ENCODE peak calls at places on chromosomes 3 and 15, in seven cellular contexts. G is breast epithelium; L is CD8-positive, alpha-beta T cell; V is stomach; D is A549; B is IMR-90; K is endodermal cell. J is an unnamed sample.

GRCh38 chr3:9870978-9871377 is 9.1 kb downstream of the CIDEC start:
- DNase-seq in G (no peak), K (no peak), D (no peak), B (peak; percentile 86), V (no peak), L (no peak), J (no peak)

GRCh38 chr15:76533060-76533955 is 196.7 kb downstream of the ISL2 start:
- DNase-seq in B (peak; percentile 2), V (no peak), D (no peak), K (no peak), L (no peak), G (no peak), J (peak; percentile 3)

GRCh38 chr3:138296639-138297038 is 33.0 kb downstream of the NME9 start:
- DNase-seq in D (no peak), G (no peak), V (no peak), B (no peak), K (no peak), L (no peak), J (no peak)

GRCh38 chr15:78220713-78221112 is 13.7 kb downstream of the ACSBG1 start:
- DNase-seq in G (no peak), D (no peak), V (no peak), K (no peak), L (no peak), B (peak; percentile 6), J (no peak)

GRCh38 chr15:37122703-37123102 is 22.4 kb upstream of the MEIS2 start:
- DNase-seq in D (no peak), L (no peak), V (no peak), B (no peak), G (no peak), K (no peak), J (no peak)

GRCh38 chr15:78103406-78104118 is 11.2 kb downstream of the SH2D7 start:
- DNase-seq in D (no peak), B (no peak), K (no peak), G (no peak), L (peak; percentile 48), V (peak; percentile 41), J (no peak)

GRCh38 chr15:84840741-84841429 is 23.7 kb downstream of the ALPK3 start:
- DNase-seq in K (no peak), L (no peak), G (no peak), V (peak; percentile 92), B (peak; percentile 32), D (no peak), J (no peak)

GRCh38 chr3:14598143-14598569 is 53.4 kb upstream of the CCDC174 start:
- DNase-seq in G (no peak), D (peak; percentile 43), K (peak; percentile 93), L (peak; percentile 54), B (peak; percentile 39), V (no peak), J (peak; percentile 30)

GRCh38 chr3:182259579-182259978 is 533.7 kb upstream of the ATP11B start:
- DNase-seq in K (peak; percentile 74), B (no peak), V (peak; percentile 29), G (no peak), L (no peak), D (no peak), J (no peak)

GRCh38 chr15:38299216-38299615 is 46.6 kb downstream of the SPRED1 start:
- DNase-seq in G (no peak), V (no peak), K (no peak), B (peak; percentile 84), L (no peak), D (no peak), J (no peak)

GRCh38 chr3:134087046-134087974 is 57.6 kb upstream of the SLCO2A1 start:
- DNase-seq in V (no peak), L (no peak), D (no peak), B (peak; percentile 55), G (no peak), K (peak; percentile 30), J (no peak)

GRCh38 chr3:130829575-130829947 is 64.3 kb upstream of the ATP2C1 start:
- DNase-seq in B (no peak), D (no peak), K (no peak), G (no peak), L (no peak), V (no peak), J (no peak)

GRCh38 chr15:39079296-39079834 is 501.5 kb upstream of the THBS1 start:
- DNase-seq in D (peak; percentile 19), V (no peak), G (no peak), B (peak; percentile 94), K (no peak), L (no peak), J (peak; percentile 81)

GRCh38 chr15:80695099-80695910 is at the start of gene ABHD17C:
- DNase-seq in G (peak; percentile 61), B (peak; percentile 53), K (peak; percentile 82), D (peak; percentile 60), V (peak; percentile 76), L (peak; percentile 36), J (peak; percentile 74)

GRCh38 chr3:65377637-65378036 is 661.1 kb downstream of the MAGI1 start:
- DNase-seq in V (no peak), L (no peak), B (no peak), G (no peak), K (no peak), D (no peak), J (no peak)

GRCh38 chr15:70244978-70245542 is 147.3 kb upstream of the TLE3 start:
- DNase-seq in D (no peak), B (no peak), V (no peak), G (no peak), K (peak; percentile 13), L (no peak), J (no peak)

GRCh38 chr3:169847896-169848295 is 21.8 kb downstream of the LRRC31 start:
- DNase-seq in D (no peak), V (no peak), G (no peak), K (no peak), B (no peak), L (no peak), J (no peak)

GRCh38 chr15:36605626-36606263 is 26.3 kb downstream of the CDIN1 start:
- DNase-seq in B (no peak), G (no peak), K (no peak), V (no peak), L (no peak), D (no peak), J (no peak)

GRCh38 chr3:81521855-81522254 is 239.6 kb downstream of the GBE1 start:
- DNase-seq in L (no peak), V (no peak), G (no peak), B (no peak), D (no peak), K (no peak), J (no peak)

GRCh38 chr15:97652700-97653167 is 307.8 kb upstream of the ARRDC4 start:
- DNase-seq in V (no peak), K (peak; percentile 79), L (no peak), D (no peak), B (no peak), G (no peak), J (no peak)

GRCh38 chr15:79418693-79419279 is 13.3 kb upstream of the MINAR1 start:
- DNase-seq in K (no peak), V (no peak), D (no peak), G (no peak), L (no peak), B (no peak), J (no peak)

GRCh38 chr3:27591321-27591711 is 107.1 kb upstream of the SLC4A7 start:
- DNase-seq in G (no peak), D (no peak), V (no peak), L (no peak), B (peak; percentile 20), K (no peak), J (no peak)

GRCh38 chr3:194840661-194841514 is 155.2 kb downstream of the FAM43A start:
- DNase-seq in L (no peak), K (no peak), V (no peak), G (no peak), D (peak; percentile 25), B (peak; percentile 16), J (no peak)

DNA sequence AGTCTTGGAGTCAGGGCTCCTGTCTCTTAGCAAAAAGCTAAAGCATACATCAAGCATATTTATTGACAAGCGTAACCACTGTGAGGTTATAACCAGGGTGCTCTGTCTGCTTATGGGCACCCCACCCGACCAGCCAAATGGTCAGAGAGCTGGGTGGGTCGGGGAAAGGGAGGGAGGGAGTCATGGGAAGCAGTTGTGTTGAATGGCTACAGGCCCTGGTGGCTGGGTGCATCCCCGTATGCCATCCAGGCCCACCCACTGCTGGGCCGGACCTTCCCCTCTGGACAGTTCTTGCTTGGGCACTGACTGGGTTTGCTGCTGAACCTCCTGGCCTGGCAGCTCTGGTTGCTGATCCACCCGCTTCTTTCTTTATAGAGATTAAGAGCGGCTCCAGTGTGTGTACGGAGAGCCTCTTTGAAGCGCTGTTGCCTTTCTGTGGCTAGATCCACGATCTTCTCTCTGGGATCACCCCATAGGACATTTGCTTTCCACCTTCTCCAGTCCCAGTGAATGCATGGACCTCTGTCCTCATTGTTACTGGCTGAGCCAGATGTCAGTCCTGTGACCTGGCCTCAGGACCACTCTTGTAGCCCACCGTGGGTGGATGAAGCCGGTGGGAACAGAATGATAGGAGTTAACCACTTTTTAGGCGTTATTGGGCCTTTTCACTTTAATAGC is 59.6 kb downstream of the SMAD3 start:
- DNase-seq in B (no peak), V (no peak), L (no peak), D (peak; percentile 88), K (no peak), G (no peak), J (no peak)
- H3K27ac ChIP-seq in B (peak overlapping the region; percentile 95), V (peak overlapping the region; percentile 11), L (no peak overlapping the region), D (peak overlapping the region; percentile 86), K (peak overlapping the region; percentile 32), G (peak overlapping the region; percentile 96), J (peak overlapping the region; percentile 97)

GRCh38 chr3:33417051-33417673 is 23.0 kb downstream of the UBP1 start:
- DNase-seq in V (no peak), L (no peak), K (no peak), B (peak; percentile 47), D (no peak), G (no peak), J (peak; percentile 26)
- TF ChIP-seq CTCF in V (no peak), L (no peak), K (no peak), B (no peak), D (no peak), G (no peak), J (no peak)

GRCh38 chr3:61663728-61664492 is 102.5 kb downstream of the PTPRG start:
- DNase-seq in L (no peak), V (no peak), B (peak; percentile 97), K (peak; percentile 83), G (no peak), D (peak; percentile 21), J (peak; percentile 59)
- H3K27ac ChIP-seq in L (no peak overlapping the region), V (no peak overlapping the region), B (peak overlapping the region; percentile 84), K (peak overlapping the region; percentile 42), G (peak overlapping the region; percentile 39), D (no peak overlapping the region), J (peak overlapping the region; percentile 85)

DNA sequence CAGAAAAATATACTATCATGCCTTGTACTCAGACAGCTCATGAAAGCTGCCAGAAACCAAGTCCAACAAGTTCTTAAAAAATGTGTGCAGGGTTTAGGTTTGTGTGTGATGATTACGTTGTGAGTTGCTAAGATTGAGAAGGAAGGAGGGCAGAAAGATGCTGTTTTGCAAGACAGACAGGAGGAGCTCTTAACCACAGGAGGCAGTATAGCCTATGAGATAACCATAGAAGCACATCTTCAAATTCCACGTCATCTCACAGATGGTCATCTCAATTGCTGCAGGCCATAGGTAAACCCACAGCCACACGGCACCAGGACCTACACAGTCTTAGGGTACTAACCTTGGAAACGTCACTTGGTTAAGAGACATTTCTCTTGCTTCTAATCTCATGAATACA is 192.0 kb downstream of the STT3B start:
- DNase-seq in D (peak; percentile 28), K (no peak), V (no peak), G (no peak), L (no peak), B (peak; percentile 62), J (no peak)
- TF ChIP-seq CTCF in D (no peak), K (peak; percentile 78), V (no peak), G (no peak), L (no peak), B (peak; percentile 32), J (no peak)

J was measured in RWPE1.